ENCODE peak calls at places on chromosomes 4 and X, in nine cellular contexts. F is fibroblast of pulmonary artery, V is B cell, Y is neural crest cell, B is lower lobe of right lung, M is epithelial cell of proximal tubule, G is body of pancreas, I is Panc1, S is PC-3. R is an unnamed sample.

GRCh38 chr4:8117278-8117682 is 41.3 kb downstream of the ABLIM2 start:
- DNase-seq in F (peak; percentile 38), V (no peak), Y (no peak), B (no peak), M (no peak), G (peak; percentile 73), I (no peak), S (peak; percentile 52), R (no peak)

GRCh38 chrX:149145845-149146285 is 359.2 kb downstream of the IDS start:
- DNase-seq in F (no peak), V (no peak), Y (no peak), B (no peak), M (no peak), G (no peak), I (no peak), S (no peak), R (no peak)

GRCh38 chrX:10156199-10157031 is at the start of gene CLCN4:
- DNase-seq in F (peak; percentile 58), V (peak; percentile 48), Y (peak; percentile 30), B (peak; percentile 81), M (peak; percentile 38), G (peak; percentile 60), I (no peak), S (peak; percentile 74), R (no peak)

GRCh38 chr4:7423391-7423790 is 11.3 kb downstream of the PSAPL1 start:
- DNase-seq in F (no peak), V (no peak), Y (no peak), B (no peak), M (no peak), G (no peak), I (no peak), S (no peak), R (peak; percentile 9)

GRCh38 chrX:49270249-49270921 is 792 bp downstream of the PPP1R3F start:
- DNase-seq in F (no peak), V (no peak), Y (no peak), B (no peak), M (no peak), G (no peak), I (no peak), S (no peak), R (no peak)

GRCh38 chrX:119266364-119266995 is 30.4 kb downstream of the PGRMC1 start:
- DNase-seq in F (peak; percentile 28), V (no peak), Y (peak; percentile 15), B (no peak), M (no peak), G (peak; percentile 11), I (peak; percentile 18), S (peak; percentile 52), R (no peak)

GRCh38 chr4:12293906-12294525 is 865.3 kb upstream of the HS3ST1 start:
- DNase-seq in F (no peak), V (no peak), Y (no peak), B (no peak), M (no peak), G (no peak), I (no peak), S (no peak), R (no peak)

GRCh38 chr4:124019749-124020549 is 623.4 kb downstream of the SPRY1 start:
- DNase-seq in F (peak; percentile 56), V (no peak), Y (no peak), B (no peak), M (no peak), G (no peak), I (no peak), S (no peak), R (no peak)

GRCh38 chrX:116873678-116874077 is 410.9 kb upstream of the CT83 start:
- DNase-seq in F (peak; percentile 10), V (no peak), Y (no peak), B (no peak), M (peak; percentile 25), G (no peak), I (no peak), S (peak; percentile 42), R (no peak)

GRCh38 chr4:33746979-33747378 is 2497.3 kb downstream of the ARAP2 start:
- DNase-seq in F (no peak), V (no peak), Y (no peak), B (no peak), M (no peak), G (no peak), I (no peak), S (no peak), R (no peak)

GRCh38 chr4:26525136-26525535 is 34.9 kb upstream of the CCKAR start:
- DNase-seq in F (peak; percentile 17), V (no peak), Y (no peak), B (no peak), M (peak; percentile 74), G (no peak), I (no peak), S (peak; percentile 33), R (no peak)

GRCh38 chrX:136055651-136056221 is 70.5 kb downstream of the SLC9A6 start:
- DNase-seq in F (peak; percentile 79), V (no peak), Y (no peak), B (no peak), M (no peak), G (no peak), I (no peak), S (peak; percentile 33), R (no peak)

GRCh38 chr4:123250843-123251242 is 145.8 kb upstream of the SPRY1 start:
- DNase-seq in F (peak; percentile 78), V (no peak), Y (no peak), B (no peak), M (no peak), G (no peak), I (no peak), S (no peak), R (no peak)

GRCh38 chr4:187608001-187608421 is 387.6 kb upstream of the ZFP42 start:
- DNase-seq in F (peak; percentile 25), V (no peak), Y (no peak), B (no peak), M (no peak), G (no peak), I (no peak), S (peak; percentile 59), R (no peak)

GRCh38 chr4:82555279-82555678 is 6.5 kb downstream of the TMEM150C start:
- DNase-seq in F (peak; percentile 5), V (no peak), Y (no peak), B (no peak), M (no peak), G (no peak), I (no peak), S (no peak), R (no peak)
- TF ChIP-seq CTCF in F (peak; percentile 16), V (no peak), Y (no peak), B (no peak), M (peak; percentile 7), G (no peak), I (peak; percentile 40), S (no peak), R (no peak)

DNA sequence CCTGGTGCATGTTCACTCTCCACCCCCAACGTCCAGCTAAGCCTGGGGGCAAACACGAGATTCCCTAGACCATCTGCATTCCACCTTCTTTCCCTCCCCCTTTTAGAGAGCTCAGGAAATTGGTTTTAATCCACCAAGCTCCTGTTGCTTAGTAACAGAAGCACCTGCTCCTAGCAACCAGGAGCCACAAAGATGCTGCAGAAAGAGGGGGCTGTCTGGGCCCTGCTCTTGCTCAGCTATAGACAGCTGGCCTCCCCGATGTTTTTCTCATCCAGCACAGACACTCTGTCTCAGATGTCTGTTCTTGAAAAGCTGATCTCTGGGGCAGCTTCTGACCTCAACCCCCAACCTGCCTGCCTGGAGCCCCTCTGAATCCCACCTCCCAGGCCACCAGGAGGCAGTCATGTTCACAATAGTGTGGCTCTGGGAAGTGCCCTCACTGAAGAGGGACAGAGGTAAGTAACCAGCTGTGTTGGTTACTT is 71.5 kb downstream of the SLC16A2 start:
- DNase-seq in F (peak; percentile 1), V (peak; percentile 40), Y (peak; percentile 9), B (no peak), M (no peak), G (no peak), I (no peak), S (no peak), R (peak; percentile 15)
- TF ChIP-seq CTCF in F (peak; percentile 23), V (no peak), Y (peak; percentile 43), B (no peak), M (peak; percentile 33), G (no peak), I (no peak), S (peak; percentile 36), R (no peak)

GRCh38 chr4:103802766-103803165 is 83.0 kb upstream of the TACR3 start:
- DNase-seq in F (no peak), V (no peak), Y (no peak), B (no peak), M (no peak), G (no peak), I (no peak), S (no peak), R (no peak)
- TF ChIP-seq CTCF in F (no peak), V (no peak), Y (no peak), B (no peak), M (no peak), G (no peak), I (no peak), S (peak; percentile 13), R (no peak)

GRCh38 chr4:102758241-102758871 is 2.4 kb downstream of the MANBA start:
- DNase-seq in F (no peak), V (no peak), Y (no peak), B (no peak), M (no peak), G (no peak), I (no peak), S (peak; percentile 25), R (no peak)
- TF ChIP-seq CTCF in F (no peak), V (no peak), Y (no peak), B (no peak), M (no peak), G (no peak), I (no peak), S (no peak), R (no peak)